ENCODE peak calls at places on chromosomes 12 and 14, in five cellular contexts. L is left kidney; R is stimulated activated CD4-positive, alpha-beta T cell treated with anti-CD3 and anti-CD28 coated beads, TNF-alpha, amount 100 ng/mL, for 4 hours; H is spleen; D is nephron progenitor cell. N is an unnamed sample.

GRCh38 chr14:105857223-105857815 is 330.9 kb downstream of the TMEM121 start:
- DNase-seq in H (peak; percentile 82), D (no peak), R (no peak), L (no peak), N (no peak)

GRCh38 chr14:99749142-99749541 is 44.1 kb upstream of the EML1 start:
- DNase-seq in D (no peak), H (no peak), R (no peak), L (peak; percentile 47), N (no peak)

GRCh38 chr14:76990084-76990483 is 38.4 kb downstream of the IRF2BPL start:
- DNase-seq in D (no peak), L (no peak), H (no peak), R (no peak), N (no peak)

GRCh38 chr12:108515916-108516315 is 839 bp downstream of the FICD start:
- DNase-seq in R (no peak), L (no peak), H (peak; percentile 80), D (no peak), N (no peak)

GRCh38 chr12:124006582-124007170 is 33.7 kb downstream of the ZNF664 start:
- DNase-seq in L (no peak), H (no peak), R (no peak), D (no peak), N (no peak)

GRCh38 chr12:101769865-101770264 is 30.6 kb upstream of the SYCP3 start:
- DNase-seq in R (no peak), L (no peak), H (no peak), D (no peak), N (no peak)

GRCh38 chr14:65414961-65415589 is 2.5 kb downstream of the FUT8 start:
- DNase-seq in D (no peak), L (peak; percentile 29), R (no peak), H (no peak), N (no peak)

GRCh38 chr14:75630695-75631452 is 29.8 kb downstream of the ERG28 start:
- DNase-seq in R (no peak), H (no peak), L (peak; percentile 6), D (no peak), N (no peak)

GRCh38 chr12:47740536-47741339 is 15.4 kb upstream of the ENDOU start:
- DNase-seq in D (no peak), H (no peak), R (no peak), L (peak; percentile 86), N (no peak)

GRCh38 chr14:99440278-99440677 is 40.4 kb downstream of the SETD3 start:
- DNase-seq in R (no peak), H (no peak), L (no peak), D (no peak), N (no peak)

GRCh38 chr12:57504033-57504432 is 16.2 kb downstream of the MARS1 start:
- DNase-seq in H (peak; percentile 7), R (no peak), D (no peak), L (no peak), N (no peak)

GRCh38 chr12:22625671-22626251 is 790 bp downstream of the ETNK1 start:
- DNase-seq in D (peak; percentile 47), L (peak; percentile 87), R (no peak), H (no peak), N (peak; percentile 27)

GRCh38 chr14:68466491-68466977 is 326.3 kb downstream of the ZFP36L1 start:
- DNase-seq in R (no peak), D (no peak), L (no peak), H (no peak), N (no peak)

GRCh38 chr14:63727736-63728728 is at the start of gene SGPP1:
- DNase-seq in D (peak; percentile 88), L (peak; percentile 93), H (peak; percentile 95), R (peak; percentile 51), N (peak; percentile 80)

GRCh38 chr12:34163443-34163842 is 141.1 kb downstream of the ALG10 start:
- DNase-seq in H (no peak), D (no peak), R (no peak), L (no peak), N (no peak)

GRCh38 chr14:59530349-59530748 is 46.0 kb downstream of the JKAMP start:
- DNase-seq in L (no peak), D (no peak), H (no peak), R (no peak), N (no peak)

GRCh38 chr12:111295176-111295575 is 73.7 kb downstream of the PHETA1 start:
- DNase-seq in D (no peak), R (no peak), H (no peak), L (no peak), N (no peak)

GRCh38 chr12:40565029-40565633 is 127.1 kb upstream of the CNTN1 start:
- DNase-seq in H (no peak), R (no peak), D (no peak), L (no peak), N (no peak)

GRCh38 chr14:40762685-40763084 is 844.0 kb upstream of the LRFN5 start:
- DNase-seq in H (no peak), L (no peak), D (no peak), R (no peak), N (no peak)

GRCh38 chr12:57895337-57896138 is 45.8 kb upstream of the ATP23 start:
- DNase-seq in L (no peak), R (no peak), H (no peak), D (no peak), N (no peak)

GRCh38 chr14:73283592-73284379 is 46.5 kb downstream of the PAPLN start:
- DNase-seq in D (peak; percentile 25), R (no peak), H (no peak), L (peak; percentile 77), N (no peak)

GRCh38 chr12:62840311-62840710 is 94.6 kb downstream of the PPM1H start:
- DNase-seq in R (no peak), H (no peak), L (no peak), D (no peak), N (no peak)

GRCh38 chr12:106248177-106248848 is 493 bp upstream of the CKAP4 start:
- DNase-seq in L (peak; percentile 88), D (no peak), H (no peak), R (no peak), N (no peak)

GRCh38 chr14:105912641-105913180 is 386.3 kb downstream of the TMEM121 start:
- DNase-seq in L (no peak), D (no peak), H (peak; percentile 44), R (no peak), N (no peak)

GRCh38 chr12:13362260-13362841 is 165.8 kb downstream of the EMP1 start:
- DNase-seq in R (no peak), L (peak; percentile 78), H (peak; percentile 78), D (peak; percentile 63), N (peak; percentile 14)

GRCh38 chr12:124842073-124842749 is 21.5 kb downstream of the SCARB1 start:
- DNase-seq in H (no peak), L (no peak), R (no peak), D (no peak), N (no peak)

GRCh38 chr12:46886541-46887041 is 60.8 kb upstream of the SLC38A4 start:
- DNase-seq in R (no peak), H (no peak), D (no peak), L (no peak), N (no peak)

GRCh38 chr14:49992901-49993335 is 100.0 kb downstream of the ARF6 start:
- DNase-seq in H (peak; percentile 81), R (no peak), D (no peak), L (no peak), N (peak; percentile 76)

GRCh38 chr12:11763760-11764520 is 114.5 kb downstream of the ETV6 start:
- DNase-seq in L (peak; percentile 45), H (no peak), D (no peak), R (no peak), N (no peak)

GRCh38 chr12:34233618-34234017 is 211.3 kb downstream of the ALG10 start:
- DNase-seq in L (no peak), R (no peak), D (no peak), H (no peak), N (no peak)

GRCh38 chr14:81165188-81165587 is 55.6 kb downstream of the GTF2A1 start:
- DNase-seq in R (no peak), H (no peak), D (no peak), L (no peak), N (no peak)

GRCh38 chr12:117236456-117237001 is 46.3 kb upstream of the FBXO21 start:
- DNase-seq in R (peak; percentile 43), D (peak; percentile 99), H (peak; percentile 88), L (peak; percentile 89), N (peak; percentile 65)